ENCODE peak calls at places on chromosomes 11 and 22, in ten cellular contexts. K, O, M, T, B, I, Q, D, L and X are unnamed samples.
A peak's percentile ranks its signal among the peaks of the same experiment; 100 is the strongest.

GRCh38 chr22:23243006-23243573 is 62.8 kb downstream of the BCR start:
- DNase-seq in K (no peak), O (no peak), M (peak; percentile 66), T (no peak), B (no peak), I (peak; percentile 41), Q (peak; percentile 74), D (no peak), L (peak; percentile 71), X (no peak)

GRCh38 chr11:111633756-111634362 is 31.6 kb downstream of the SIK2 start:
- DNase-seq in K (no peak), O (no peak), M (no peak), T (no peak), B (peak; percentile 35), I (no peak), Q (no peak), D (no peak), L (no peak), X (peak; percentile 84)

GRCh38 chr22:49883294-49883640 is 29.6 kb downstream of the ZBED4 start:
- DNase-seq in K (no peak), O (no peak), M (no peak), T (no peak), B (peak; percentile 66), I (no peak), Q (no peak), D (no peak), L (no peak), X (no peak)

GRCh38 chr11:83773950-83774880 is 488.0 kb upstream of the CCDC90B start:
- DNase-seq in K (no peak), O (no peak), M (no peak), T (no peak), B (peak; percentile 27), I (no peak), Q (no peak), D (no peak), L (no peak), X (peak; percentile 26)

GRCh38 chr11:43904737-43905515 is 24.3 kb downstream of the ALKBH3 start:
- DNase-seq in K (no peak), O (no peak), M (no peak), T (no peak), B (peak; percentile 76), I (no peak), Q (no peak), D (no peak), L (no peak), X (peak; percentile 2)

GRCh38 chr22:43263645-43264514 is 76.9 kb upstream of the TTLL12 start:
- DNase-seq in K (peak; percentile 64), O (no peak), M (no peak), T (peak; percentile 54), B (peak; percentile 88), I (peak; percentile 75), Q (peak; percentile 84), D (peak; percentile 10), L (peak; percentile 85), X (peak; percentile 92)

GRCh38 chr11:116693206-116694016 is 79.4 kb downstream of the BUD13 start:
- DNase-seq in K (peak; percentile 81), O (no peak), M (no peak), T (no peak), B (no peak), I (no peak), Q (no peak), D (no peak), L (no peak), X (no peak)

GRCh38 chr22:49541451-49542230 is 286.0 kb downstream of the BRD1 start:
- DNase-seq in K (no peak), O (no peak), M (no peak), T (no peak), B (no peak), I (no peak), Q (no peak), D (no peak), L (no peak), X (no peak)

GRCh38 chr11:46290598-46291309 is 13.3 kb downstream of the CREB3L1 start:
- DNase-seq in K (peak; percentile 62), O (no peak), M (no peak), T (peak; percentile 87), B (peak; percentile 98), I (no peak), Q (no peak), D (peak; percentile 86), L (no peak), X (peak; percentile 96)

GRCh38 chr11:110076388-110076965 is 16.7 kb upstream of the ZC3H12C start:
- DNase-seq in K (no peak), O (no peak), M (no peak), T (no peak), B (no peak), I (no peak), Q (no peak), D (no peak), L (no peak), X (peak; percentile 92)

GRCh38 chr11:34840736-34841386 is 75.3 kb downstream of the APIP start:
- DNase-seq in K (peak; percentile 35), O (no peak), M (peak; percentile 61), T (no peak), B (peak; percentile 13), I (no peak), Q (no peak), D (no peak), L (peak; percentile 8), X (peak; percentile 32)

GRCh38 chr22:35620624-35621245 is 3.6 kb upstream of the MB start:
- DNase-seq in K (no peak), O (no peak), M (no peak), T (no peak), B (peak; percentile 36), I (no peak), Q (no peak), D (no peak), L (no peak), X (peak; percentile 56)

GRCh38 chr11:2574043-2574552 is 125.7 kb downstream of the KCNQ1OT1 start:
- DNase-seq in K (no peak), O (no peak), M (no peak), T (no peak), B (no peak), I (no peak), Q (no peak), D (no peak), L (no peak), X (no peak)

GRCh38 chr11:106395716-106396349 is 318.4 kb downstream of the AASDHPPT start:
- DNase-seq in K (no peak), O (no peak), M (no peak), T (no peak), B (no peak), I (no peak), Q (no peak), D (no peak), L (no peak), X (no peak)

GRCh38 chr11:68206211-68206610 is 6.9 kb downstream of the KMT5B start:
- DNase-seq in K (no peak), O (no peak), M (peak; percentile 63), T (peak; percentile 32), B (peak; percentile 69), I (no peak), Q (no peak), D (peak; percentile 53), L (no peak), X (peak; percentile 66)

GRCh38 chr22:38097557-38098409 is 12.7 kb downstream of the BAIAP2L2 start:
- DNase-seq in K (no peak), O (no peak), M (no peak), T (no peak), B (peak; percentile 12), I (no peak), Q (no peak), D (no peak), L (no peak), X (no peak)

GRCh38 chr11:42572231-42572610 is 739.6 kb upstream of the API5 start:
- DNase-seq in K (no peak), O (no peak), M (no peak), T (no peak), B (no peak), I (no peak), Q (no peak), D (no peak), L (no peak), X (no peak)

GRCh38 chr11:59283825-59284772 is 71.4 kb upstream of the MPEG1 start:
- DNase-seq in K (peak; percentile 38), O (peak; percentile 31), M (peak; percentile 63), T (no peak), B (peak; percentile 57), I (peak; percentile 13), Q (peak; percentile 22), D (peak; percentile 46), L (peak; percentile 35), X (peak; percentile 34)

GRCh38 chr11:38315151-38315550 is 1717.1 kb upstream of the RAG2 start:
- DNase-seq in K (no peak), O (no peak), M (no peak), T (no peak), B (no peak), I (no peak), Q (no peak), D (no peak), L (no peak), X (peak; percentile 12)

GRCh38 chr11:61141601-61142028 is 19.6 kb downstream of the VPS37C start:
- DNase-seq in K (peak; percentile 67), O (no peak), M (no peak), T (no peak), B (no peak), I (no peak), Q (no peak), D (no peak), L (no peak), X (no peak)

GRCh38 chr11:35914824-35915223 is 29.0 kb upstream of the LDLRAD3 start:
- DNase-seq in K (no peak), O (no peak), M (no peak), T (no peak), B (no peak), I (no peak), Q (no peak), D (no peak), L (no peak), X (no peak)